ENCODE peak calls at places on chromosomes 2 and 18, in seven cellular contexts. One of them, this sample, is unnamed.

GRCh38 chr2:205925373-205926337 is 160.3 kb downstream of the INO80D start:
- DNase-seq in EH: peak
- DNase-seq in Calu3: peak
- DNase-seq in dorsolateral prefrontal cortex: peak
- DNase-seq in stomach: peak
- DNase-seq in activated CD8-positive, alpha-beta T cell treated with anti-CD3 and anti-CD28 coated beads for 36 hours: peak
- DNase-seq in germinal center: peak
- DNase-seq in this sample: peak

GRCh38 chr2:86291328-86291662 is 46.1 kb downstream of the REEP1 start:
- DNase-seq in Calu3: no peak
- DNase-seq in activated CD8-positive, alpha-beta T cell treated with anti-CD3 and anti-CD28 coated beads for 36 hours: no peak
- DNase-seq in stomach: no peak
- DNase-seq in dorsolateral prefrontal cortex: no peak
- DNase-seq in germinal center: no peak
- DNase-seq in EH: no peak
- DNase-seq in this sample: no peak

GRCh38 chr2:216328347-216328746 is 43.9 kb downstream of the MARCHF4 start:
- DNase-seq in stomach: no peak
- DNase-seq in EH: peak
- DNase-seq in activated CD8-positive, alpha-beta T cell treated with anti-CD3 and anti-CD28 coated beads for 36 hours: no peak
- DNase-seq in germinal center: no peak
- DNase-seq in Calu3: no peak
- DNase-seq in dorsolateral prefrontal cortex: no peak
- DNase-seq in this sample: no peak

GRCh38 chr2:198975779-198976178 is 482.0 kb downstream of the SATB2 start:
- DNase-seq in germinal center: no peak
- DNase-seq in EH: no peak
- DNase-seq in stomach: no peak
- DNase-seq in activated CD8-positive, alpha-beta T cell treated with anti-CD3 and anti-CD28 coated beads for 36 hours: no peak
- DNase-seq in dorsolateral prefrontal cortex: no peak
- DNase-seq in Calu3: no peak
- DNase-seq in this sample: no peak

GRCh38 chr2:120502761-120503160 is 156.8 kb downstream of the INHBB start:
- DNase-seq in activated CD8-positive, alpha-beta T cell treated with anti-CD3 and anti-CD28 coated beads for 36 hours: no peak
- DNase-seq in germinal center: no peak
- DNase-seq in stomach: no peak
- DNase-seq in EH: no peak
- DNase-seq in Calu3: no peak
- DNase-seq in dorsolateral prefrontal cortex: no peak
- DNase-seq in this sample: no peak

GRCh38 chr18:48021273-48021914 is 90.9 kb upstream of the SMAD2 start:
- DNase-seq in activated CD8-positive, alpha-beta T cell treated with anti-CD3 and anti-CD28 coated beads for 36 hours: peak
- DNase-seq in Calu3: no peak
- DNase-seq in stomach: no peak
- DNase-seq in dorsolateral prefrontal cortex: no peak
- DNase-seq in germinal center: no peak
- DNase-seq in EH: no peak
- DNase-seq in this sample: no peak

GRCh38 chr18:11905613-11906012 is 2.5 kb downstream of the MPPE1 start:
- DNase-seq in stomach: no peak
- DNase-seq in dorsolateral prefrontal cortex: no peak
- DNase-seq in Calu3: no peak
- DNase-seq in germinal center: no peak
- DNase-seq in activated CD8-positive, alpha-beta T cell treated with anti-CD3 and anti-CD28 coated beads for 36 hours: no peak
- DNase-seq in EH: no peak
- DNase-seq in this sample: no peak

GRCh38 chr2:233387225-233387624 is 32.9 kb downstream of the DGKD start:
- DNase-seq in EH: no peak
- DNase-seq in stomach: no peak
- DNase-seq in activated CD8-positive, alpha-beta T cell treated with anti-CD3 and anti-CD28 coated beads for 36 hours: no peak
- DNase-seq in germinal center: no peak
- DNase-seq in dorsolateral prefrontal cortex: no peak
- DNase-seq in Calu3: no peak
- DNase-seq in this sample: no peak

GRCh38 chr2:62653582-62654422 is 51.7 kb upstream of the EHBP1 start:
- DNase-seq in stomach: no peak
- DNase-seq in germinal center: no peak
- DNase-seq in dorsolateral prefrontal cortex: no peak
- DNase-seq in Calu3: no peak
- DNase-seq in EH: no peak
- DNase-seq in activated CD8-positive, alpha-beta T cell treated with anti-CD3 and anti-CD28 coated beads for 36 hours: no peak
- DNase-seq in this sample: no peak

This sample was measured in head of caudate nucleus.